ENCODE peak calls at places on chromosomes 12 and 14, in four cellular contexts. Q is neural crest cell, F is suprapubic skin, T is WTC11. Z is an unnamed sample.

GRCh38 chr14:82084813-82085212 is 551.2 kb upstream of the SEL1L start:
- DNase-seq in Q (no peak), F (no peak), T (no peak), Z (no peak)

GRCh38 chr14:58078068-58078467 is 73.9 kb downstream of the ARMH4 start:
- DNase-seq in Q (no peak), F (no peak), T (no peak), Z (no peak)

GRCh38 chr12:41277019-41277770 is 89.1 kb downstream of the PDZRN4 start:
- DNase-seq in Q (peak; percentile 28), F (no peak), T (peak; percentile 17), Z (no peak)

GRCh38 chr12:32545413-32545970 is 133.6 kb upstream of the DNM1L start:
- DNase-seq in Q (no peak), F (no peak), T (no peak), Z (no peak)

GRCh38 chr12:12506541-12506940 is 56.1 kb downstream of the DUSP16 start:
- DNase-seq in Q (no peak), F (no peak), T (no peak), Z (no peak)

GRCh38 chr14:61476737-61477410 is 155.5 kb downstream of the PRKCH start:
- DNase-seq in Q (no peak), F (no peak), T (no peak), Z (no peak)

GRCh38 chr12:108239378-108239777 is 99.7 kb downstream of the CMKLR1 start:
- DNase-seq in Q (no peak), F (no peak), T (no peak), Z (no peak)

GRCh38 chr14:102891556-102891955 is 30.9 kb upstream of the AMN start:
- DNase-seq in Q (no peak), F (no peak), T (no peak), Z (no peak)

GRCh38 chr12:78671295-78671694 is 193.3 kb upstream of the SYT1 start:
- DNase-seq in Q (no peak), F (no peak), T (no peak), Z (no peak)

GRCh38 chr12:122318607-122319311 is 52.5 kb upstream of the VPS33A start:
- DNase-seq in Q (no peak), F (no peak), T (no peak), Z (no peak)

GRCh38 chr12:101909646-101910045 is 32.3 kb downstream of the DRAM1 start:
- DNase-seq in Q (no peak), F (no peak), T (no peak), Z (no peak)

GRCh38 chr14:98269533-98269932 is 1002.5 kb downstream of the BCL11B start:
- DNase-seq in Q (no peak), F (no peak), T (no peak), Z (no peak)

GRCh38 chr12:38669081-38669480 is 236.3 kb downstream of the CPNE8 start:
- DNase-seq in Q (no peak), F (no peak), T (no peak), Z (no peak)

GRCh38 chr12:68899251-68899771 is 33.7 kb downstream of the CPM start:
- DNase-seq in Q (no peak), F (no peak), T (no peak), Z (no peak)

GRCh38 chr12:94973202-94973601 is 30.3 kb downstream of the NDUFA12 start:
- DNase-seq in Q (no peak), F (no peak), T (no peak), Z (no peak)

GRCh38 chr12:55745361-55746146 is 2.6 kb downstream of the GDF11 start:
- DNase-seq in Q (peak; percentile 79), F (no peak), T (peak; percentile 82), Z (no peak)

GRCh38 chr12:65699251-65699650 is 125.0 kb upstream of the HMGA2 start:
- DNase-seq in Q (no peak), F (no peak), T (no peak), Z (no peak)
- TF ChIP-seq CTCF in Q (no peak), F (no peak), T (no peak), Z (no peak)

GRCh38 chr12:28872654-28873268 is 276.3 kb upstream of the FAR2 start:
- DNase-seq in Q (peak; percentile 71), F (no peak), T (peak; percentile 76), Z (peak; percentile 65)
- TF ChIP-seq CTCF in Q (peak; percentile 89), F (no peak), T (peak; percentile 88), Z (peak; percentile 72)

DNA sequence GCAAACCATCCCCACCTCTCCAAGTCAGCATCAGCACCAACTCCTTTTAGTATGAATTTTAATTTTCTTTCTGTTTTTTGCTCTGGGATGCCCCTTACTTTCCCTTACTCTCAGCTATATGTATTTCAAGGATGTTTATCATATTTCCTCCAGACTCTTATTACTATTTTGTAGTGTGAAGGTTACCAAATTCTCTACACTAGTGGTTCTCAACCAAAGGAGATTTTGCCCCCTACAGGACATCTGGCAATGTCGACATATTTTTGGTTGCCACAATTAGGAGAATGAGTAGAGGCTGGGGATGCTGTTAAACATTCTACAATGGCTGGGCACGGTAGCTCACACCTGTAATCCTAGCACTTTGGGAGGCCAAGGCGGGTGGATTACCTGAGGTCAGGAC is 29.1 kb upstream of the SOS2 start:
- DNase-seq in Q (no peak), F (no peak), T (no peak), Z (no peak)
- TF ChIP-seq CTCF in Q (peak; percentile 59), F (no peak), T (peak; percentile 30), Z (no peak)

GRCh38 chr12:5487076-5487475 is 55.2 kb downstream of the NTF3 start:
- DNase-seq in Q (no peak), F (no peak), T (no peak), Z (no peak)
- TF ChIP-seq CTCF in Q (no peak), F (no peak), T (no peak), Z (no peak)

GRCh38 chr12:44876554-44877275 is 600 bp upstream of the NELL2 start:
- DNase-seq in Q (peak; percentile 60), F (no peak), T (peak; percentile 80), Z (peak; percentile 74)
- TF ChIP-seq CTCF in Q (peak; percentile 39), F (no peak), T (no peak), Z (no peak)